ENCODE peak calls at places on chromosome 10, in eight cellular contexts. One of them, this sample, is unnamed.

GRCh38 chr10:61835909-61836232 is 65.6 kb upstream of the ARID5B start:
- DNase-seq in HL-60: no peak
- DNase-seq in GM06990: no peak
- DNase-seq in CD8-positive, alpha-beta T cell: no peak
- DNase-seq in Panc1: no peak
- DNase-seq in body of pancreas: no peak
- DNase-seq in suprapubic skin: no peak
- DNase-seq in fibroblast of mammary gland: peak; percentile 54
- DNase-seq in this sample: peak; percentile 79

GRCh38 chr10:133013478-133013877 is 71.1 kb upstream of the CFAP46 start:
- DNase-seq in HL-60: peak; percentile 94
- DNase-seq in GM06990: no peak
- DNase-seq in CD8-positive, alpha-beta T cell: no peak
- DNase-seq in Panc1: no peak
- DNase-seq in body of pancreas: peak; percentile 73
- DNase-seq in suprapubic skin: no peak
- DNase-seq in fibroblast of mammary gland: no peak
- DNase-seq in this sample: no peak

GRCh38 chr10:15821046-15821683 is 39.1 kb downstream of the MINDY3 start:
- DNase-seq in HL-60: no peak
- DNase-seq in GM06990: no peak
- DNase-seq in CD8-positive, alpha-beta T cell: no peak
- DNase-seq in Panc1: no peak
- DNase-seq in body of pancreas: no peak
- DNase-seq in suprapubic skin: no peak
- DNase-seq in fibroblast of mammary gland: no peak
- DNase-seq in this sample: no peak

GRCh38 chr10:52172581-52172980 is 141.5 kb upstream of the DKK1 start:
- DNase-seq in HL-60: no peak
- DNase-seq in GM06990: no peak
- DNase-seq in CD8-positive, alpha-beta T cell: no peak
- DNase-seq in Panc1: no peak
- DNase-seq in body of pancreas: no peak
- DNase-seq in suprapubic skin: no peak
- DNase-seq in fibroblast of mammary gland: no peak
- DNase-seq in this sample: peak; percentile 41

GRCh38 chr10:110414563-110415309 is 83.0 kb upstream of the DUSP5 start:
- DNase-seq in HL-60: peak; percentile 85
- DNase-seq in GM06990: peak; percentile 89
- DNase-seq in CD8-positive, alpha-beta T cell: peak; percentile 79
- DNase-seq in Panc1: no peak
- DNase-seq in body of pancreas: peak; percentile 30
- DNase-seq in suprapubic skin: no peak
- DNase-seq in fibroblast of mammary gland: no peak
- DNase-seq in this sample: peak; percentile 47

GRCh38 chr10:490891-491571 is 198.4 kb downstream of the DIP2C start:
- DNase-seq in HL-60: no peak
- DNase-seq in GM06990: no peak
- DNase-seq in CD8-positive, alpha-beta T cell: no peak
- DNase-seq in Panc1: no peak
- DNase-seq in body of pancreas: no peak
- DNase-seq in suprapubic skin: peak; percentile 84
- DNase-seq in fibroblast of mammary gland: peak; percentile 82
- DNase-seq in this sample: peak; percentile 71

GRCh38 chr10:79320785-79321493 is 26.3 kb upstream of the PPIF start:
- DNase-seq in HL-60: peak; percentile 91
- DNase-seq in GM06990: no peak
- DNase-seq in CD8-positive, alpha-beta T cell: no peak
- DNase-seq in Panc1: no peak
- DNase-seq in body of pancreas: no peak
- DNase-seq in suprapubic skin: no peak
- DNase-seq in fibroblast of mammary gland: peak; percentile 94
- DNase-seq in this sample: peak; percentile 77

GRCh38 chr10:107425844-107426553 is 261.5 kb upstream of the SORCS1 start:
- DNase-seq in HL-60: no peak
- DNase-seq in GM06990: no peak
- DNase-seq in CD8-positive, alpha-beta T cell: no peak
- DNase-seq in Panc1: no peak
- DNase-seq in body of pancreas: peak; percentile 4
- DNase-seq in suprapubic skin: no peak
- DNase-seq in fibroblast of mammary gland: no peak
- DNase-seq in this sample: peak; percentile 0

GRCh38 chr10:21494221-21495001 is 31.1 kb downstream of the SKIDA1 start:
- DNase-seq in HL-60: peak; percentile 8
- DNase-seq in GM06990: peak; percentile 48
- DNase-seq in CD8-positive, alpha-beta T cell: no peak
- DNase-seq in Panc1: no peak
- DNase-seq in body of pancreas: no peak
- DNase-seq in suprapubic skin: no peak
- DNase-seq in fibroblast of mammary gland: no peak
- DNase-seq in this sample: peak; percentile 63

GRCh38 chr10:93462371-93462770 is 19.8 kb downstream of the MYOF start:
- DNase-seq in HL-60: no peak
- DNase-seq in GM06990: no peak
- DNase-seq in CD8-positive, alpha-beta T cell: no peak
- DNase-seq in Panc1: no peak
- DNase-seq in body of pancreas: no peak
- DNase-seq in suprapubic skin: no peak
- DNase-seq in fibroblast of mammary gland: no peak
- DNase-seq in this sample: no peak

GRCh38 chr10:1670541-1671365 is 66.6 kb downstream of the ADARB2 start:
- DNase-seq in HL-60: no peak
- DNase-seq in GM06990: no peak
- DNase-seq in CD8-positive, alpha-beta T cell: no peak
- DNase-seq in Panc1: no peak
- DNase-seq in body of pancreas: no peak
- DNase-seq in suprapubic skin: no peak
- DNase-seq in fibroblast of mammary gland: no peak
- DNase-seq in this sample: no peak

GRCh38 chr10:79356104-79356503 is 8.8 kb downstream of the PPIF start:
- DNase-seq in HL-60: peak; percentile 82
- DNase-seq in GM06990: no peak
- DNase-seq in CD8-positive, alpha-beta T cell: no peak
- DNase-seq in Panc1: no peak
- DNase-seq in body of pancreas: no peak
- DNase-seq in suprapubic skin: no peak
- DNase-seq in fibroblast of mammary gland: no peak
- DNase-seq in this sample: no peak

GRCh38 chr10:92757066-92757716 is 67.4 kb downstream of the HHEX start:
- DNase-seq in HL-60: peak; percentile 98
- DNase-seq in GM06990: peak; percentile 75
- DNase-seq in CD8-positive, alpha-beta T cell: no peak
- DNase-seq in Panc1: no peak
- DNase-seq in body of pancreas: peak; percentile 49
- DNase-seq in suprapubic skin: peak; percentile 76
- DNase-seq in fibroblast of mammary gland: peak; percentile 54
- DNase-seq in this sample: peak; percentile 87

GRCh38 chr10:46294641-46295230 is 7.9 kb downstream of the ANTXRL start:
- DNase-seq in HL-60: no peak
- DNase-seq in GM06990: no peak
- DNase-seq in CD8-positive, alpha-beta T cell: no peak
- DNase-seq in Panc1: no peak
- DNase-seq in body of pancreas: no peak
- DNase-seq in suprapubic skin: no peak
- DNase-seq in fibroblast of mammary gland: no peak
- DNase-seq in this sample: no peak

GRCh38 chr10:79072994-79073654 is 4.4 kb downstream of the ZMIZ1 start:
- DNase-seq in HL-60: no peak
- DNase-seq in GM06990: no peak
- DNase-seq in CD8-positive, alpha-beta T cell: no peak
- DNase-seq in Panc1: no peak
- DNase-seq in body of pancreas: no peak
- DNase-seq in suprapubic skin: no peak
- DNase-seq in fibroblast of mammary gland: no peak
- DNase-seq in this sample: no peak

GRCh38 chr10:52615756-52616419 is 156.7 kb downstream of the MBL2 start:
- DNase-seq in HL-60: no peak
- DNase-seq in GM06990: no peak
- DNase-seq in CD8-positive, alpha-beta T cell: no peak
- DNase-seq in Panc1: no peak
- DNase-seq in body of pancreas: no peak
- DNase-seq in suprapubic skin: no peak
- DNase-seq in fibroblast of mammary gland: peak; percentile 9
- DNase-seq in this sample: peak; percentile 31

GRCh38 chr10:33336606-33337334 is 2.3 kb upstream of the NRP1 start:
- DNase-seq in HL-60: peak; percentile 2
- DNase-seq in GM06990: no peak
- DNase-seq in CD8-positive, alpha-beta T cell: no peak
- DNase-seq in Panc1: no peak
- DNase-seq in body of pancreas: peak; percentile 34
- DNase-seq in suprapubic skin: peak; percentile 74
- DNase-seq in fibroblast of mammary gland: peak; percentile 60
- DNase-seq in this sample: peak; percentile 68

DNA sequence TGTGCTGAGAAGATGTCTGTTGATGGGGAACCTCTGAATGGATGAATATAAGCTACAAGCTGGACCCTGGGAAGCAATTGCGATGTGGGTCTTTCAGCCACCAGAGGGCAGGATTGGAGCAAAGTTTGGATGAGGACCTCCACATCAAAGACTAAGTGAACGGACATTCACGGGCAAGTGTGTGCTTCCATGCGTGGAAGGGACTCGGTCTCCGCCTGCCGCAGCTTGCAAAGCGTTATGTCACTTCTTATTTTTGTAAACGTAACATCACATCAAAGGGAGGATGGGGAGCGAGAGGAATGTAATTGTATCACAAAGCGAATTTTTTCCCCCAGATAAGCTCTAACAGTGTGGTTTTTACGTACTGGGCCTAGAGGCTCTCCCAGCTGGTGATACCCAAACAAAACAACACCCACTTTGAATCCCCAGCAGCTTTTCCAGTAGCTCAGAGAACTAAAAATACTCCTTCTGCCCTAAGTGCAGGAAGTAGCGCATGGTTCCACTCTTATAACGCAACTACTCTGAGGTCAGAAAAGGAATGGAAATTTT is 65.0 kb downstream of the VWA2 start:
- DNase-seq in HL-60: peak; percentile 74
- DNase-seq in GM06990: peak; percentile 67
- DNase-seq in CD8-positive, alpha-beta T cell: peak; percentile 67
- DNase-seq in Panc1: peak; percentile 76
- DNase-seq in body of pancreas: peak; percentile 88
- DNase-seq in suprapubic skin: peak; percentile 80
- DNase-seq in fibroblast of mammary gland: peak; percentile 76
- DNase-seq in this sample: peak; percentile 87
- TF ChIP-seq CTCF in HL-60: peak; percentile 82
- TF ChIP-seq CTCF in GM06990: peak; percentile 71
- TF ChIP-seq CTCF in CD8-positive, alpha-beta T cell: peak; percentile 50
- TF ChIP-seq CTCF in Panc1: peak; percentile 80
- TF ChIP-seq CTCF in body of pancreas: peak; percentile 74
- TF ChIP-seq CTCF in suprapubic skin: peak; percentile 65
- TF ChIP-seq CTCF in fibroblast of mammary gland: peak; percentile 87
- TF ChIP-seq CTCF in this sample: peak; percentile 74

DNA sequence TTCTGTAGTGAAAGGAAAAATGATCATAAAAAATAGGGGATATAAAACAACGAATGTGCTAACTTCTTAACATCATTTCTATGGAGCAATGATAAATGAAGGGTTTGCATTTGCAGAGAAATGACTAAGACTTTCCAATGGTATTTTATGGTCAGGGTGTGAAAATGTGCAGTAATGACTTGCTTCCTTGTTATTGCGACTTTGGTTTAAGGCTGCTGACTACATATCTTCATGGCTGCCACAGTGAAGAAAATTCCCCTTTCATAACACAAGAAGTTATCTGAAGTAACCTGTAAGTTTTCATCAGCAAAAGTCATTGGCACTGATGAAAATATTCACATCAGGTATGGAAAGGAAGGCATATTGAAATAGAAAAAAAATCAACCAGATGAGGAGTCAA is 166.0 kb upstream of the NRG3 start:
- DNase-seq in HL-60: no peak
- DNase-seq in GM06990: no peak
- DNase-seq in CD8-positive, alpha-beta T cell: no peak
- DNase-seq in Panc1: no peak
- DNase-seq in body of pancreas: no peak
- DNase-seq in suprapubic skin: no peak
- DNase-seq in fibroblast of mammary gland: no peak
- DNase-seq in this sample: no peak
- H3K4me3 ChIP-seq in HL-60: no peak overlapping the region
- H3K4me3 ChIP-seq in GM06990: no peak overlapping the region
- H3K4me3 ChIP-seq in CD8-positive, alpha-beta T cell: no peak overlapping the region
- H3K4me3 ChIP-seq in Panc1: no peak overlapping the region
- H3K4me3 ChIP-seq in body of pancreas: no peak overlapping the region
- H3K4me3 ChIP-seq in suprapubic skin: no peak overlapping the region
- H3K4me3 ChIP-seq in fibroblast of mammary gland: no peak overlapping the region
- H3K4me3 ChIP-seq in this sample: no peak overlapping the region

DNA sequence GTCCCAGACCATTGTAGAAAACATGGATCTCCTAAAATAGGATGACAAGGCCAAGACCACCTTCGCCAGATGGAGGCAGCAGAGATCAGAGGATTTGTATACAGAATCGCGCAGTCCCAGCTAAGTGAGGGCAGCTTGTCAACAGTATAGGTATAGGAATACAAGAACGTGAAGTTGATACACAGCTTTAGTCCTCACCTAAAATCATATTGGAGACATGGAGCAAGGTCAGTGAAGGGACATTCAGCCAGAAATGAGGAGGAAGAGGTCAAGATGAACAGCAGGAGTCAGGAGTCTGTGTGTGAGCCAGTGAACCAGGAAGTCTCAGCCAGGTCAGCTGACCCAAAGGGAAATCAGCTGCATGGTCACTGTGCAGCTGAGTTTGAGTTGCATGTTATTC is 263.4 kb upstream of the PRKCQ start:
- DNase-seq in HL-60: peak; percentile 43
- DNase-seq in GM06990: no peak
- DNase-seq in CD8-positive, alpha-beta T cell: no peak
- DNase-seq in Panc1: no peak
- DNase-seq in body of pancreas: no peak
- DNase-seq in suprapubic skin: no peak
- DNase-seq in fibroblast of mammary gland: peak; percentile 11
- DNase-seq in this sample: no peak
- TF ChIP-seq CTCF in HL-60: no peak
- TF ChIP-seq CTCF in GM06990: peak; percentile 51
- TF ChIP-seq CTCF in CD8-positive, alpha-beta T cell: no peak
- TF ChIP-seq CTCF in Panc1: no peak
- TF ChIP-seq CTCF in body of pancreas: no peak
- TF ChIP-seq CTCF in suprapubic skin: no peak
- TF ChIP-seq CTCF in fibroblast of mammary gland: peak; percentile 13
- TF ChIP-seq CTCF in this sample: no peak

DNA sequence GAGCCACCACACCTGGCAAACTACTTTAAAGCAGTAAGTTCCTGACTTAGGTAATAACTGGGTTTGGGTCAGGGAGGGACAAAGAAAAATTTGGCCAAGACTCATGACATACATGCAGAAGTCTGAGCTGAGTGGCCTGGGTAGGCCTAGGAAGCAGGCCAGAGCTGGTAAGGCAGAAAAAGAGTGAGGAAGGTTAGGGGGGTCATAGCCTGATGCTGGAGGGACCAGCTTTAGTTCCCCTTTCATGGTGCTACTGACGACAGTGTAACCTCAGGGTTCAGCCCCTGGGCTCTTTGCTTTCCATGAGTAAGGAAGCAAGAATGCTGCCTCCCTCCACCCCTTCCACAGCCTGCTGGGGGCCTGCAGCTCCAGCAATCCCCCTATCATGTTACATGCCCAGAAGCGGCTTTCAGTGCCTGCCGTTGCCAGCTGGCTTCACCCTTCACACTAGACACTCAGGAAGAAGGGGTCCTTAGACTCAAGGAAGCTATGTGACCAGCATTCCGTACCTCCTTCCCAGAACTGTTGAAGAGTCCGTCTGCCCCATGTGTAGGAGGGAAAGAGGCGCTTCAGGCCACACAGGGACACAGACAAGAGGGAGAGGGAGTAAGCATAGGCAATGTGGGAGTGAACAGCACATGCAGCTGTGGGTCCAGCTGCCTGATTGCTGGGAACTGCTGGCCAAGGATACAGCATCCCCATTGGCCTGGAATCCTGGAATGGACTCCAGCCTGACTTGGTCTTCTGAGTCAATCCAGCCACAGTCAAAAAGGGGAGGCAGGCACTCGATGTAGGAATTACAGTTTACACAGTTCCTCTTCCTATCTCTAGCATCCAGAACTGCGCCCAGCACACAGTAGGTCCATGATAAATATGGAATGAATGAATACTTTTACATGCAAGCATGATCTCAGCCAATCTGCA is 4.1 kb upstream of the PLAU start:
- DNase-seq in HL-60: peak; percentile 79
- DNase-seq in GM06990: no peak
- DNase-seq in CD8-positive, alpha-beta T cell: no peak
- DNase-seq in Panc1: no peak
- DNase-seq in body of pancreas: peak; percentile 32
- DNase-seq in suprapubic skin: peak; percentile 83
- DNase-seq in fibroblast of mammary gland: peak; percentile 99
- DNase-seq in this sample: peak; percentile 98
- H3K4me3 ChIP-seq in HL-60: no peak overlapping the region
- H3K4me3 ChIP-seq in GM06990: no peak overlapping the region
- H3K4me3 ChIP-seq in CD8-positive, alpha-beta T cell: no peak overlapping the region
- H3K4me3 ChIP-seq in Panc1: peak overlapping the region; percentile 3
- H3K4me3 ChIP-seq in body of pancreas: no peak overlapping the region
- H3K4me3 ChIP-seq in suprapubic skin: no peak overlapping the region
- H3K4me3 ChIP-seq in fibroblast of mammary gland: no peak overlapping the region
- H3K4me3 ChIP-seq in this sample: peak overlapping the region; percentile 6

This sample was measured in cardiac fibroblast.